ENCODE peak calls at places on chromosome 11, in ten cellular contexts. Z, X, C, V, F, D, Y, T, L and M are unnamed samples.

GRCh38 chr11:130168105-130168504 is 8.5 kb downstream of the ST14 start:
- DNase-seq in T (no peak), V (no peak), F (peak), C (no peak), X (no peak), L (no peak), Y (peak), Z (no peak), D (peak), M (no peak)

GRCh38 chr11:102318469-102318868 is 1.2 kb downstream of the BIRC3 start:
- DNase-seq in T (no peak), F (no peak), D (peak), Y (peak), Z (no peak), L (no peak), X (no peak), C (no peak), V (no peak), M (no peak)

GRCh38 chr11:34606326-34607120 is 14.4 kb upstream of the EHF start:
- DNase-seq in C (no peak), F (no peak), L (no peak), X (no peak), Z (no peak), T (no peak), Y (no peak), D (no peak), V (no peak), M (no peak)

GRCh38 chr11:36131719-36132349 is 157.4 kb downstream of the COMMD9 start:
- DNase-seq in V (peak), Z (peak), L (no peak), X (peak), T (no peak), Y (peak), F (peak), C (peak), D (peak), M (no peak)

GRCh38 chr11:94128746-94129504 is at the start of gene PANX1:
- DNase-seq in Z (peak), C (peak), T (peak), D (peak), Y (peak), L (peak), F (peak), V (peak), X (peak), M (peak)

GRCh38 chr11:81707881-81708280 is 1025.8 kb downstream of the FAM181B start:
- DNase-seq in T (no peak), L (no peak), F (no peak), Z (no peak), C (no peak), D (no peak), V (no peak), Y (no peak), X (no peak), M (no peak)

GRCh38 chr11:19679952-19680823 is 32.4 kb upstream of the NAV2 start:
- DNase-seq in Y (peak), L (peak), X (peak), V (peak), F (peak), C (peak), T (no peak), Z (peak), D (no peak), M (no peak)

GRCh38 chr11:24198458-24198857 is 298.4 kb upstream of the LUZP2 start:
- DNase-seq in L (no peak), Y (peak), F (peak), D (no peak), C (no peak), T (no peak), Z (no peak), V (no peak), X (peak), M (no peak)

GRCh38 chr11:112525270-112525669 is 264.6 kb upstream of the PLET1 start:
- DNase-seq in Y (peak), Z (peak), F (no peak), V (no peak), D (no peak), T (no peak), X (peak), C (no peak), L (no peak), M (no peak)

GRCh38 chr11:100445231-100445735 is 241.8 kb upstream of the ARHGAP42 start:
- DNase-seq in Z (no peak), F (peak), D (no peak), X (no peak), Y (peak), V (peak), T (no peak), L (no peak), C (peak), M (no peak)

GRCh38 chr11:44315947-44316387 is 6.0 kb upstream of the ALX4 start:
- DNase-seq in V (no peak), L (no peak), F (peak), Y (peak), C (no peak), Z (no peak), X (no peak), D (no peak), T (no peak), M (no peak)

GRCh38 chr11:133921026-133921425 is 35.7 kb downstream of the IGSF9B start:
- DNase-seq in F (no peak), T (no peak), C (no peak), L (no peak), X (no peak), Y (no peak), D (no peak), Z (no peak), V (no peak), M (no peak)
- TF ChIP-seq CTCF in F (no peak), T (no peak), C (no peak), L (no peak), X (no peak), Y (no peak), D (no peak), Z (no peak), V (no peak), M (no peak)

GRCh38 chr11:133081730-133082452 is 450.4 kb downstream of the OPCML start:
- DNase-seq in D (no peak), Z (no peak), T (no peak), X (no peak), C (no peak), Y (no peak), V (no peak), L (no peak), F (no peak), M (no peak)

GRCh38 chr11:133082851-133083488 is 449.3 kb downstream of the OPCML start:
- DNase-seq in F (peak), D (no peak), V (peak), T (no peak), X (no peak), C (peak), L (no peak), Y (peak), Z (peak), M (peak)

GRCh38 chr11:133078591-133079179 is 453.6 kb downstream of the OPCML start:
- DNase-seq in C (no peak), D (peak), T (no peak), Y (peak), Z (no peak), F (peak), L (no peak), V (peak), X (peak), M (peak)

GRCh38 chr11:133081020-133081419 is 451.3 kb downstream of the OPCML start:
- DNase-seq in L (no peak), T (no peak), C (no peak), V (no peak), Z (no peak), D (no peak), F (no peak), Y (no peak), X (no peak), M (no peak)

DNA sequence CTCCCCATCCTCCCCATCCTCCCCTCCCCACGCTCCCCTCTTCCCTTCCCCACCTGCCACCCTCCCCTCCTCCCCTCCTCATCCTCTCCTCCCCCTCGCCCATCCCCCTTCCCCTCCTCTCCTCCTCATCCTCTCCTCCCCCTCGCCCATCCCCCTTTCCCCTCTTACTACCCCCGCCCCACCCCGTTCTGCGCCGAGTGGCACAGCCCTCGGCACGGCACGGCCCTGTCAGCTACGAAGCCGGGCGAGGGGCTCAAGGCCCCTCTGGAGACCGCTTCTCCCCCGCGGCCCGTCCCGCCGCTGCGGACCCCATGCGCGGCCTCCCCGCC is 449.9 kb downstream of the OPCML start:
- DNase-seq in Y (no peak), Z (peak), T (no peak), L (no peak), V (peak), D (no peak), C (peak), X (no peak), F (no peak), M (no peak)
- H3K4me3 ChIP-seq in Y (no peak), Z (peak), T (peak), L (no peak), V (peak), D (no peak), C (no peak), X (no peak), F (no peak), M (no peak)

GRCh38 chr11:70698871-70699270 is 300.5 kb downstream of the CTTN start:
- DNase-seq in C (no peak), Y (no peak), D (no peak), V (no peak), F (no peak), T (no peak), Z (no peak), X (no peak), L (no peak), M (no peak)
- TF ChIP-seq CTCF in C (no peak), Y (no peak), D (no peak), V (no peak), F (no peak), T (no peak), Z (no peak), X (no peak), L (no peak), M (no peak)

GRCh38 chr11:77067776-77068460 is 1.1 kb downstream of the CAPN5 start:
- DNase-seq in D (no peak), Z (no peak), Y (no peak), X (no peak), L (no peak), C (no peak), F (no peak), V (no peak), T (no peak), M (no peak)
- H3K4me3 ChIP-seq in D (peak), Z (peak), Y (peak), X (peak), L (no peak), C (no peak), F (peak), V (peak), T (peak), M (no peak)

GRCh38 chr11:61609970-61610347 is 29.1 kb upstream of the SYT7 start:
- DNase-seq in C (no peak), L (no peak), X (no peak), Y (no peak), D (peak), T (no peak), F (no peak), Z (no peak), V (no peak), M (no peak)
- TF ChIP-seq CTCF in C (no peak), L (no peak), X (peak), Y (peak), D (no peak), T (no peak), F (peak), Z (no peak), V (peak), M (no peak)